ENCODE peak calls at places on chromosomes 6 and 20, in seven cellular contexts. O is T follicular helper cell; Y is NCI-H460; G is spleen; R is retinal pigment epithelial cell; M is AG08395; B is stimulated activated CD4-positive, alpha-beta T cell treated with anti-CD3 and anti-CD28 coated beads, Interleukin-15, amount 100 ng/mL, for 1 hour. J is an unnamed sample.
A peak's percentile ranks its signal among the peaks of the same experiment; 100 is the strongest.

GRCh38 chr6:44652551-44652950 is 265.0 kb downstream of the CDC5L start:
- DNase-seq in R (no peak), O (no peak), B (no peak), Y (no peak), G (no peak), M (peak; percentile 33), J (no peak)

GRCh38 chr20:64102647-64103354 is 4.6 kb downstream of the NPBWR2 start:
- DNase-seq in M (no peak), B (no peak), O (no peak), Y (no peak), G (peak; percentile 76), R (no peak), J (no peak)

GRCh38 chr6:114049367-114049966 is 78.5 kb upstream of the HDAC2 start:
- DNase-seq in M (no peak), O (no peak), B (no peak), G (no peak), Y (no peak), R (no peak), J (no peak)

GRCh38 chr6:151240036-151240685 is 394 bp downstream of the AKAP12 start:
- DNase-seq in R (no peak), B (no peak), Y (no peak), G (peak; percentile 74), M (peak; percentile 79), O (no peak), J (no peak)

GRCh38 chr6:107532707-107533106 is 42.8 kb downstream of the SOBP start:
- DNase-seq in B (no peak), M (no peak), Y (no peak), G (no peak), O (no peak), R (no peak), J (no peak)

GRCh38 chr20:2236266-2236665 is 59.5 kb upstream of the TGM3 start:
- DNase-seq in B (no peak), G (no peak), R (no peak), O (no peak), M (no peak), Y (peak; percentile 36), J (no peak)

GRCh38 chr6:110265273-110265672 is 85.0 kb downstream of the CDC40 start:
- DNase-seq in B (no peak), O (no peak), G (no peak), R (no peak), M (no peak), Y (no peak), J (no peak)

GRCh38 chr6:136956590-136957573 is 34.8 kb downstream of the SLC35D3 start:
- DNase-seq in B (no peak), R (no peak), M (no peak), G (no peak), Y (no peak), O (no peak), J (no peak)

GRCh38 chr20:37749620-37750403 is 56.0 kb downstream of the CTNNBL1 start:
- DNase-seq in G (no peak), Y (no peak), M (no peak), O (no peak), R (no peak), B (no peak), J (no peak)

GRCh38 chr6:125191916-125192609 is 38.5 kb downstream of the TPD52L1 start:
- DNase-seq in M (peak; percentile 78), Y (peak; percentile 72), G (no peak), B (peak; percentile 3), O (peak; percentile 15), R (no peak), J (peak; percentile 23)

GRCh38 chr6:139376054-139376355 is 1.6 kb upstream of the CITED2 start:
- DNase-seq in Y (no peak), R (no peak), G (no peak), B (no peak), O (no peak), M (peak; percentile 35), J (no peak)

GRCh38 chr20:3413393-3413889 is 6.0 kb upstream of the DNAAF9 start:
- DNase-seq in O (no peak), R (no peak), Y (no peak), G (no peak), B (no peak), M (no peak), J (no peak)

GRCh38 chr6:112618796-112619195 is 271.7 kb downstream of the RFPL4B start:
- DNase-seq in G (no peak), R (no peak), O (no peak), B (no peak), Y (no peak), M (peak; percentile 43), J (no peak)